ENCODE peak calls at places on chromosomes 5 and 9, in seven cellular contexts. D is mesenchymal stem cell, B is neuronal stem cell, J is mesendoderm, F is IMR-90, N is H1, E is trophoblast cell. P is an unnamed sample.
A peak's percentile ranks its signal among the peaks of the same experiment; 100 is the strongest.

GRCh38 chr9:114302727-114303126 is 20.2 kb upstream of the ORM1 start:
- DNase-seq in J (no peak), B (no peak), E (no peak), N (no peak), F (no peak), D (no peak), P (no peak)

GRCh38 chr9:27196383-27196782 is 87.4 kb downstream of the TEK start:
- DNase-seq in F (no peak), J (no peak), D (no peak), N (no peak), E (no peak), B (no peak), P (no peak)

GRCh38 chr9:28678097-28678496 is 1104.8 kb upstream of the C9orf72 start:
- DNase-seq in J (peak; percentile 53), D (no peak), B (no peak), F (no peak), N (peak; percentile 9), E (no peak), P (no peak)

GRCh38 chr9:119078015-119078414 is 291.2 kb downstream of the BRINP1 start:
- DNase-seq in J (no peak), E (no peak), D (no peak), B (no peak), N (no peak), F (no peak), P (no peak)

GRCh38 chr5:154608531-154609011 is 130.5 kb upstream of the HAND1 start:
- DNase-seq in N (no peak), F (no peak), B (no peak), D (no peak), E (no peak), J (peak; percentile 91), P (peak; percentile 62)

GRCh38 chr5:57207681-57208080 is 33.8 kb downstream of the GPBP1 start:
- DNase-seq in D (no peak), F (no peak), N (no peak), E (no peak), J (no peak), B (no peak), P (no peak)

GRCh38 chr5:68265822-68266395 is 50.4 kb downstream of the PIK3R1 start:
- DNase-seq in F (peak; percentile 23), B (no peak), J (no peak), N (no peak), E (peak; percentile 13), D (peak; percentile 37), P (no peak)

GRCh38 chr9:135090547-135090946 is 3.1 kb downstream of the OLFM1 start:
- DNase-seq in F (no peak), J (peak; percentile 44), E (peak; percentile 17), B (no peak), D (no peak), N (no peak), P (no peak)

GRCh38 chr5:82641362-82641988 is 363.3 kb upstream of the RPS23 start:
- DNase-seq in N (no peak), E (peak; percentile 86), J (peak; percentile 76), B (peak; percentile 38), F (peak; percentile 81), D (peak; percentile 84), P (no peak)

GRCh38 chr5:132797651-132798050 is 15.5 kb upstream of the SOWAHA start:
- DNase-seq in B (no peak), F (no peak), J (no peak), N (no peak), D (no peak), E (no peak), P (no peak)

GRCh38 chr9:135074354-135075233 is 12.9 kb upstream of the OLFM1 start:
- DNase-seq in D (no peak), J (peak; percentile 58), F (no peak), B (no peak), E (no peak), N (no peak), P (peak; percentile 30)

GRCh38 chr5:98933446-98934072 is 4.8 kb upstream of the CHD1 start:
- DNase-seq in N (no peak), F (no peak), B (no peak), D (no peak), E (peak; percentile 10), J (no peak), P (no peak)

GRCh38 chr9:69427286-69427685 is 102.3 kb downstream of the ENTREP1 start:
- DNase-seq in F (peak; percentile 11), B (no peak), J (no peak), N (no peak), E (no peak), D (peak; percentile 70), P (no peak)

GRCh38 chr9:133953976-133954709 is 38.0 kb downstream of the VAV2 start:
- DNase-seq in D (no peak), B (no peak), E (no peak), F (no peak), J (no peak), N (no peak), P (no peak)

GRCh38 chr9:34562136-34562745 is 27.3 kb downstream of the CNTFR start:
- DNase-seq in E (no peak), B (no peak), J (no peak), F (no peak), N (no peak), D (no peak), P (no peak)

DNA sequence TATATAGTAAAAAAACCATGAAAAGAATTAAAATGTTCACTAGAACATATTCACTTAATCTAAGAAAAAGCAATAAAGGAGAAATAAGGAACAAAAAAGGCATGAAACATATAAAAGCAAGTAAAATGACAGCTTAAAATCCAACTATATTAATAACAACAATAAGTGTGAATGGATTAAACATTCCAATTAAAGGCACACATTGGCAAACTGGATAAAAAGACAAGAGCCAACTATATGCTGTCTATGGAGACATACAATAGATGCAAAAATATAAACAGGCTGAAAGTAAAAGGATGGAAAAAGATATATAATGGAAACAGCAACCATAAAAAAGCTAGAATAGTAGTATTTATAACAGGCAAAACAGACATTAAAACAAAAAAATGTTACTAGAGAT is 70.1 kb downstream of the AP3B1 start:
- DNase-seq in N (no peak), F (no peak), B (no peak), D (no peak), J (no peak), E (no peak), P (no peak)
- H2BK5ac ChIP-seq in N (no peak overlapping the region), F (no peak overlapping the region), B (no peak overlapping the region), D (no peak overlapping the region), J (no peak overlapping the region), E (no peak overlapping the region), P (no peak overlapping the region)

GRCh38 chr5:168978015-168978414 is 322.9 kb downstream of the SLIT3 start:
- DNase-seq in N (no peak), B (no peak), D (no peak), F (peak; percentile 1), E (peak; percentile 76), J (no peak), P (no peak)

GRCh38 chr5:168972650-168973241 is 328.2 kb downstream of the SLIT3 start:
- DNase-seq in D (no peak), B (no peak), F (no peak), N (no peak), E (no peak), J (no peak), P (no peak)

GRCh38 chr5:168976311-168976893 is 324.5 kb downstream of the SLIT3 start:
- DNase-seq in N (no peak), B (no peak), D (no peak), F (no peak), E (no peak), J (no peak), P (no peak)

GRCh38 chr5:168974081-168974480 is 326.9 kb downstream of the SLIT3 start:
- DNase-seq in D (no peak), F (no peak), N (no peak), B (no peak), J (no peak), E (no peak), P (no peak)

DNA sequence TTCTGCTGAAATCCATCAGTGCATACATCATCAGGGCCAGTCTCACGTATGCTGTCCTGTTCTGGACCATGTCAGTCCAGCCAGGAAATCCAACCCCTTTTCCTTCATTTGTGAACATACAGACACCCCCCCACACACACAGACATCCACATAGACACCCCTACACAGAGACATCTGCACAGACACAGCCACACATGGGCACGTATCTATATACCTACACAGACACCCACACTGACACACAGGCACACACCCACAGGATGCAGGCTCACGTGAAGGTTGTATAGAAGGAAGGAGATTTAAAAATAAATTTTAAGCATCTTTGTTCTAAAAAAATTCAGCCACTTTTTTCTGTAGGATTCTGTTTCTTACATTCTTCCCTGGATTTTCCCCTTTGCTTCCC is 325.6 kb downstream of the SLIT3 start:
- DNase-seq in F (no peak), D (no peak), B (no peak), N (no peak), J (no peak), E (no peak), P (no peak)
- H3K9ac ChIP-seq in F (no peak overlapping the region), D (no peak overlapping the region), B (no peak overlapping the region), N (no peak overlapping the region), J (no peak overlapping the region), E (no peak overlapping the region), P (no peak overlapping the region)

DNA sequence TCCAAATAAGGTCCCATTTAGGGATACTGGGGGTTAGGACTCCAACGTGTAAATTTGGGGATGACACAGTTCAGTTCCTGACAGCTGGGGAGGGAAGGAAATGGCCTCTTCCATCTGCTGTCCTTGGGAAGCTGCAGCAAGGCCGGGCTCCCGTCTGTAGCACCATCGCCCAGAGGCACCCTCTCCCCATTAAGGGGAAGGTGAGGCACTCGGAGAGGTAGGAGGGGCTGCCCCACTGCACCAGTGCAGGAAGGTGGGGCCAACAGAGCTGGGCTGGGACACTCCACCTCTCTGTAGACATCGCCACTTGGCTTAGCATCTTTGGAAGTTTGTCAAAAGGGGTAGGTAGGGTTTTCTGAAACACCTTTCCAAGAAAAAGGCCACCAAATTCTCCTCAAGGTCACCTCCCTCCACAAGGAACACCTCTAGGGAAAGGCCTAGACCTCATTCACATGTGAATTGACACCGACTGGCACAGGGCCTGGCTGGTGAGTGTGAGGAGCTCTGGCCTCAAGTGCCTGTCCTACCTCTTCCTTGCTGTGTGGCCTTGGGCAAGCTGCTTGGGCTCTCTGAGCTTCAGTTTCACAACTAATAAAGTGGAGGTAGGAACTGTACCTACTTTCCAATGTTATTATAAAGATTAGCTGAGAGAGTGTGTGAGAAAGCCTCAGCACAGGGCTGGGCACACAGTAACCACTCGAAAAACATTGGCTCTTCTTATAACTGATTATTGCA is 75.0 kb upstream of the NEURL1B start:
- DNase-seq in D (no peak), N (no peak), B (no peak), F (no peak), E (no peak), J (no peak), P (no peak)
- H2BK5ac ChIP-seq in D (no peak overlapping the region), N (no peak overlapping the region), B (no peak overlapping the region), F (no peak overlapping the region), E (no peak overlapping the region), J (no peak overlapping the region), P (no peak overlapping the region)

GRCh38 chr5:55437452-55437851 is 97.3 kb downstream of the PLPP1 start:
- DNase-seq in J (no peak), B (no peak), N (no peak), D (no peak), E (no peak), F (no peak), P (no peak)

GRCh38 chr5:55438931-55439477 is 95.8 kb downstream of the PLPP1 start:
- DNase-seq in D (peak; percentile 62), N (peak; percentile 15), E (peak; percentile 20), F (peak; percentile 82), B (no peak), J (peak; percentile 60), P (no peak)

GRCh38 chr5:55441107-55441771 is 93.5 kb downstream of the PLPP1 start:
- DNase-seq in E (no peak), N (no peak), J (peak; percentile 43), D (no peak), F (no peak), B (no peak), P (no peak)

GRCh38 chr5:55440188-55440646 is 94.5 kb downstream of the PLPP1 start:
- DNase-seq in B (no peak), F (peak; percentile 34), E (no peak), N (no peak), D (peak; percentile 13), J (peak; percentile 54), P (peak; percentile 45)

GRCh38 chr5:55437859-55438206 is 96.9 kb downstream of the PLPP1 start:
- DNase-seq in D (no peak), B (no peak), F (no peak), E (no peak), J (no peak), N (no peak), P (no peak)
- H3K9ac ChIP-seq in D (peak overlapping the region; percentile 65), B (no peak overlapping the region), F (no peak overlapping the region), E (no peak overlapping the region), J (no peak overlapping the region), N (no peak overlapping the region), P (no peak overlapping the region)

P was measured in H9.